ENCODE peak calls at places on chromosomes 12 and 14, in four cellular contexts. U is A172, D is foreskin fibroblast, G is brain microvascular endothelial cell. A is an unnamed sample.

GRCh38 chr14:52694761-52695480 is 437 bp downstream of the ERO1A start:
- DNase-seq in U (peak; percentile 20), G (peak; percentile 16), D (peak; percentile 14), A (peak; percentile 50)

GRCh38 chr12:97957109-97957508 is 494.5 kb downstream of the RMST start:
- DNase-seq in D (no peak), U (no peak), G (no peak), A (no peak)

GRCh38 chr14:62692490-62693106 is 352.7 kb downstream of the KCNH5 start:
- DNase-seq in U (peak; percentile 0), D (no peak), G (no peak), A (no peak)

GRCh38 chr12:96824074-96824837 is 82.8 kb upstream of the NEDD1 start:
- DNase-seq in U (no peak), D (no peak), G (no peak), A (no peak)

GRCh38 chr12:111431772-111432171 is 26.0 kb downstream of the SH2B3 start:
- DNase-seq in G (no peak), U (no peak), D (no peak), A (no peak)

GRCh38 chr12:68121143-68121542 is 38.4 kb downstream of the IFNG start:
- DNase-seq in U (no peak), D (no peak), G (no peak), A (no peak)

GRCh38 chr12:56377310-56377988 is 14.8 kb upstream of the APOF start:
- DNase-seq in D (peak; percentile 29), U (peak; percentile 33), G (peak; percentile 16), A (peak; percentile 53)

GRCh38 chr14:20624495-20625070 is 16.9 kb downstream of the OR6S1 start:
- DNase-seq in U (no peak), D (peak; percentile 62), G (peak; percentile 65), A (no peak)

GRCh38 chr14:99517643-99518381 is 36.6 kb downstream of the CCNK start:
- DNase-seq in G (no peak), U (no peak), D (no peak), A (no peak)

GRCh38 chr12:24233519-24234246 is 284.2 kb upstream of the SOX5 start:
- DNase-seq in D (no peak), U (no peak), G (no peak), A (no peak)

GRCh38 chr14:24677956-24678355 is 44.0 kb upstream of the GZMB start:
- DNase-seq in U (no peak), D (no peak), G (no peak), A (no peak)

GRCh38 chr12:16112626-16113560 is 164.6 kb downstream of the SLC15A5 start:
- DNase-seq in G (no peak), U (no peak), D (no peak), A (no peak)

GRCh38 chr12:51910168-51910567 is 2.9 kb downstream of the ACVRL1 start:
- DNase-seq in U (no peak), G (no peak), D (no peak), A (no peak)

GRCh38 chr12:61750604-61751003 is 509.6 kb upstream of the USP15 start:
- DNase-seq in D (peak; percentile 15), G (no peak), U (no peak), A (no peak)

GRCh38 chr14:95389471-95390011 is 69.8 kb upstream of the CLMN start:
- DNase-seq in G (peak; percentile 82), U (no peak), D (peak; percentile 41), A (no peak)

GRCh38 chr14:100872241-100872640 is 31.3 kb downstream of the RTL1 start:
- DNase-seq in U (no peak), G (peak; percentile 12), D (peak; percentile 35), A (no peak)

GRCh38 chr14:63647696-63648410 is 6.2 kb upstream of the WDR89 start:
- DNase-seq in U (no peak), G (no peak), D (no peak), A (no peak)

GRCh38 chr12:59698599-59698998 is 102.8 kb downstream of the SLC16A7 start:
- DNase-seq in G (peak; percentile 3), U (no peak), D (peak; percentile 76), A (no peak)

GRCh38 chr12:7131502-7131866 is 1.3 kb downstream of the CLSTN3 start:
- DNase-seq in G (no peak), D (no peak), U (no peak), A (no peak)

GRCh38 chr12:12616512-12617275 is 5.0 kb downstream of the CREBL2 start:
- DNase-seq in G (no peak), U (no peak), D (no peak), A (no peak)

GRCh38 chr12:12689672-12690287 is 6.2 kb downstream of the GPR19 start:
- DNase-seq in D (no peak), U (no peak), G (no peak), A (no peak)

GRCh38 chr14:57933363-57933762 is 67.5 kb upstream of the SLC35F4 start:
- DNase-seq in G (no peak), U (no peak), D (no peak), A (peak; percentile 73)

GRCh38 chr12:29726321-29726692 is 57.4 kb downstream of the TMTC1 start:
- DNase-seq in D (no peak), U (no peak), G (peak; percentile 48), A (no peak)

GRCh38 chr12:6116481-6117021 is 7.9 kb downstream of the VWF start:
- DNase-seq in G (peak; percentile 56), D (no peak), U (peak; percentile 31), A (no peak)

GRCh38 chr14:54730156-54730961 is 163.4 kb downstream of the SAMD4A start:
- DNase-seq in U (no peak), G (peak; percentile 17), D (peak; percentile 95), A (no peak)

GRCh38 chr14:68898248-68899032 is 80.7 kb downstream of the ACTN1 start:
- DNase-seq in D (no peak), G (no peak), U (no peak), A (no peak)

GRCh38 chr14:47425302-47425701 is 250.1 kb downstream of the MDGA2 start:
- DNase-seq in D (no peak), G (no peak), U (no peak), A (no peak)

GRCh38 chr12:47547077-47547476 is 158.8 kb downstream of the RPAP3 start:
- DNase-seq in D (peak; percentile 26), G (peak; percentile 56), U (peak; percentile 38), A (peak; percentile 63)

GRCh38 chr14:60184597-60185555 is 19.7 kb upstream of the DHRS7 start:
- DNase-seq in U (no peak), D (peak; percentile 25), G (no peak), A (no peak)

GRCh38 chr14:103156733-103157411 is 33.6 kb downstream of the TNFAIP2 start:
- DNase-seq in G (no peak), U (no peak), D (no peak), A (no peak)

A was measured in ACHN.